ENCODE peak calls at places on chromosomes 7 and 10, in five cellular contexts. Q is GM12878, D is K562, X is HepG2, F is H1. R is an unnamed sample.

GRCh38 chr7:69860486-69860885 is 262.2 kb downstream of the AUTS2 start:
- DNase-seq in Q (no peak), D (no peak), X (no peak), F (no peak), R (no peak)

GRCh38 chr7:81161459-81162075 is 242.7 kb upstream of the SEMA3C start:
- DNase-seq in Q (no peak), D (peak; percentile 40), X (peak; percentile 65), F (no peak), R (peak; percentile 75)

GRCh38 chr10:122199070-122199469 is 72.0 kb upstream of the BTBD16 start:
- DNase-seq in Q (no peak), D (no peak), X (no peak), F (no peak), R (no peak)

GRCh38 chr7:103447073-103447960 is 1.3 kb upstream of the SLC26A5 start:
- DNase-seq in Q (no peak), D (peak; percentile 78), X (peak; percentile 44), F (peak; percentile 34), R (peak; percentile 37)

GRCh38 chr10:130491698-130492050 is 355.5 kb downstream of the GLRX3 start:
- DNase-seq in Q (no peak), D (no peak), X (no peak), F (no peak), R (no peak)

GRCh38 chr10:79063661-79064490 is 4.9 kb upstream of the ZMIZ1 start:
- DNase-seq in Q (no peak), D (no peak), X (no peak), F (no peak), R (no peak)

GRCh38 chr10:75976681-75977080 is 545.3 kb downstream of the LRMDA start:
- DNase-seq in Q (no peak), D (no peak), X (no peak), F (no peak), R (no peak)

GRCh38 chr10:63491558-63492316 is 26.0 kb upstream of the JMJD1C start:
- DNase-seq in Q (no peak), D (no peak), X (no peak), F (no peak), R (no peak)

GRCh38 chr10:63416376-63416775 is 49.4 kb downstream of the JMJD1C start:
- DNase-seq in Q (no peak), D (no peak), X (peak; percentile 4), F (no peak), R (no peak)

GRCh38 chr7:144386741-144387140 is 16.8 kb downstream of the NOBOX start:
- DNase-seq in Q (no peak), D (no peak), X (no peak), F (no peak), R (no peak)

GRCh38 chr10:13337128-13337826 is 10.8 kb downstream of the SEPHS1 start:
- DNase-seq in Q (no peak), D (no peak), X (no peak), F (no peak), R (no peak)

GRCh38 chr10:125514206-125515162 is 168.5 kb downstream of the TEX36 start:
- DNase-seq in Q (no peak), D (no peak), X (no peak), F (no peak), R (no peak)

GRCh38 chr10:96017227-96017687 is 26.1 kb upstream of the CCNJ start:
- DNase-seq in Q (peak; percentile 32), D (peak; percentile 46), X (peak; percentile 68), F (no peak), R (peak; percentile 51)

GRCh38 chr7:116524609-116525297 is at the start of gene CAV1:
- DNase-seq in Q (no peak), D (peak; percentile 66), X (no peak), F (peak; percentile 76), R (peak; percentile 92)

GRCh38 chr10:91590142-91590903 is 42.5 kb downstream of the PPP1R3C start:
- DNase-seq in Q (no peak), D (no peak), X (no peak), F (no peak), R (no peak)

GRCh38 chr7:57375783-57376182 is 74.2 kb upstream of the ZNF716 start:
- DNase-seq in Q (no peak), D (no peak), X (no peak), F (no peak), R (no peak)

GRCh38 chr7:50463035-50463434 is 12.9 kb upstream of the FIGNL1 start:
- DNase-seq in Q (no peak), D (no peak), X (no peak), F (no peak), R (no peak)

GRCh38 chr10:6591668-6592067 is 11.6 kb upstream of the PRKCQ start:
- DNase-seq in Q (no peak), D (no peak), X (no peak), F (no peak), R (no peak)

GRCh38 chr7:142808802-142809583 is 38.2 kb downstream of the PRSS2 start:
- DNase-seq in Q (peak; percentile 96), D (peak; percentile 67), X (no peak), F (no peak), R (no peak)

GRCh38 chr7:129376076-129376777 is 58.0 kb upstream of the STRIP2 start:
- DNase-seq in Q (no peak), D (peak; percentile 70), X (peak; percentile 30), F (no peak), R (peak; percentile 32)

GRCh38 chr7:98166668-98166970 is 44.6 kb upstream of the BHLHA15 start:
- DNase-seq in Q (no peak), D (no peak), X (no peak), F (no peak), R (no peak)

GRCh38 chr7:30828591-30828990 is 57.4 kb downstream of the MINDY4 start:
- DNase-seq in Q (no peak), D (no peak), X (no peak), F (no peak), R (no peak)

GRCh38 chr7:30831227-30831626 is 60.0 kb downstream of the MINDY4 start:
- DNase-seq in Q (no peak), D (no peak), X (no peak), F (no peak), R (no peak)

GRCh38 chr7:30835396-30835915 is 64.2 kb downstream of the MINDY4 start:
- DNase-seq in Q (no peak), D (no peak), X (no peak), F (no peak), R (no peak)

GRCh38 chr7:30829476-30829875 is 58.3 kb downstream of the MINDY4 start:
- DNase-seq in Q (no peak), D (no peak), X (no peak), F (no peak), R (no peak)

GRCh38 chr7:30831936-30832335 is 60.7 kb downstream of the MINDY4 start:
- DNase-seq in Q (no peak), D (no peak), X (no peak), F (no peak), R (no peak)
- TF ChIP-seq ZNF274 in Q (no peak), D (no peak), X (no peak), F (no peak), R (no peak)

GRCh38 chr10:110803830-110804338 is 67.8 kb upstream of the PDCD4 start:
- DNase-seq in Q (peak; percentile 47), D (peak; percentile 22), X (peak; percentile 45), F (peak; percentile 17), R (no peak)
- TF ChIP-seq MAX in Q (no peak), D (no peak), X (no peak), F (no peak), R (no peak)

GRCh38 chr7:43691611-43692010 is 37.7 kb downstream of the COA1 start:
- DNase-seq in Q (no peak), D (no peak), X (no peak), F (no peak), R (no peak)
- TF ChIP-seq ZNF274 in Q (no peak), D (no peak), X (no peak), F (no peak), R (no peak)

GRCh38 chr10:4980793-4981192 is 17.6 kb downstream of the AKR1C1 start:
- DNase-seq in Q (no peak), D (no peak), X (no peak), F (no peak), R (no peak)

GRCh38 chr10:4982764-4983226 is 19.6 kb downstream of the AKR1C1 start:
- DNase-seq in Q (no peak), D (no peak), X (peak; percentile 20), F (no peak), R (no peak)

GRCh38 chr10:4983615-4984216 is 19.9 kb downstream of the AKR1C2 start:
- DNase-seq in Q (no peak), D (no peak), X (peak; percentile 15), F (no peak), R (no peak)

GRCh38 chr10:4984223-4984622 is 19.4 kb downstream of the AKR1C2 start:
- DNase-seq in Q (no peak), D (no peak), X (no peak), F (no peak), R (no peak)

DNA sequence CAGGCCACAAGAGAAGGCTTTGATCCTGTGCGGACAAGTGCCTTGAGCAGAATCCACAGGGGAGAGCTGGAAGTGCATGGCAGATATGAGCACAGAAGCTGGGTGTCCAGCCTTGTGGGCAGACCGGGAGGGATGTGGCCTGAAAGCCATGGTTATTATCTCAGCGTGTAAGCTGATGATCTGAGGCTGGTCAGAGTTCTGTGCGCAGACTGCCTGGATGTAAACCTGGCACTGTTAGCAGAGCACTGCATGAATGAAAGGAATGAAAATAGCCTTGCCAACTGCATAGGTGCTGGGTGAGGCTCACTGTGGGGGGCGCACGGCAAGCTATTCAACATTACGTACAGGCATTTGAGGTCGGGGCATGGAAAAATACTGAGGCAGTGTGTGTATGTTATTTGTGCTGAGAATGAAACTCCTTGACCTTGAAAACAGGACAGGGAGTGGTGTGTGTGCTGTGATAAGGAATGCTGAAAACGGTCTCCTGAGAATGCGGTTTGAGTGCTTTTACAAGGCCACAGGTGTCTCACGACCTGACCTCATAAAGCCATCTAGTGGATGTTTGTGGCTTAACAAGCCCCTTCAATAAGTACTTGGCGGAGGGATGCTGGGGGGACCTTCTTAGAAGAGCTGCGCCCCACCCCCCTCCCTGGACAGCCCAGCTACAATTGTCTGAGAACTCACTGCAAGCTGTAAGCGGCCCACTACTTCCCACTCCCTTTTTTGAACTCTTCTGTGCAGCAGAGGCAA is 18.7 kb downstream of the AKR1C1 start:
- DNase-seq in Q (no peak), D (peak; percentile 62), X (peak; percentile 79), F (peak; percentile 19), R (peak; percentile 26)
- TF ChIP-seq MAX in Q (no peak), D (peak; percentile 40), X (peak; percentile 52), F (no peak), R (no peak)

DNA sequence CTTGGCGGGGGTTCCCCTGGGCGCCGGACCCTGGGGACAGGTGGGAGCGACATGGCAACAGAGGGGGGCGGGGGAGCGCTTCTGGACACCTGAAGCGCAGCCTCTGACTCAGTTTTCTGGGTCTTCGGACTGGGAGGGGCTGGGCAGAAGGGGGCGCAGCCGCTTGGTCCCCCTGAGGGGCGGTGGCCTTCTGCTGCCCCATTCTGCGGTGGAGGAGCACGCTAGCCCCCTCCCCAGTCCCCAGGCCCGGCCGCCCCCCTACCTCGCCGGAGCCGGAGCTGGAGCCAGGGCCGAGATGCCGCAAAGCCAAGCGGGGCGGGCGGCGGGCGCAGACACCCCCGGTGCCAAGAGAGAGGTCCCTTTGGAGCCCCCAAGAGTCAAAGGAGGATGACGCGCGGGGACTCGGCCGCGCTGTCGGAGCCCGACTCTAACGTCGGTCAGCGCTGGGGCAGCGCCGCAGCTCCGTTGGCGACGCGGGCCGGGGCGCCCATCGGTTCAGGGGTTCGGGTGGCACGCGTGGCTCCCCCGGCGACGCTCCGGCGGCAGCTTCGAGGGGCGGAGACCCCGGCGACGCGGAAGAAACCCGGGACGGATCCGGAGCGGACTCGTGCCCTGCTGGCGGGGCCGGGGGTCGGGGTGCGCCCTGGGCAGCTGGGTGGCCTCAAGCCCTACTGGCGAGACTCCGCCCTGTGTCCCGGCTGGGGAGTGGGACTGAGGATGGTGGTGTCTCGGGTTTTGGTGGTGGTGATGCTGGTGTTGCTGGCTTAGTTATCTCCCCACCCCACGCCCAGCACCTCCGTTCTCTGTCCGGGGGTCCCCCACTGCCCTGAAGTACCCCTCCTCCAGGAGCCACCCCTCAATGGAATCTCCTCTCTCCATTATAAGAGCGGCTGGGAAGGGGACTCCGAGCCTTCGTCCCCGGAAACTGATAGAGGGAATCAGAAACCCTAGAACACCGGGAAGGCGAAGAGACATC is at the start of gene NAT16:
- DNase-seq in Q (no peak), D (no peak), X (no peak), F (no peak), R (no peak)
- TF ChIP-seq ZNF274 in Q (no peak), D (no peak), X (no peak), F (no peak), R (no peak)